ENCODE peak calls at places on chromosome 1, in five cellular contexts. U is astrocyte of the hippocampus, Y is ACHN, X is tibial nerve, N is HCT116. Q is an unnamed sample.

GRCh38 chr1:27000817-27001460 is 7.4 kb downstream of the TRNP1 start:
- DNase-seq in X (no peak), N (no peak), Y (no peak), U (peak), Q (no peak)

GRCh38 chr1:150560011-150560438 is 10.8 kb downstream of the ADAMTSL4 start:
- DNase-seq in N (peak), U (peak), Y (peak), X (peak), Q (no peak)

GRCh38 chr1:181086926-181087325 is 1.6 kb upstream of the IER5 start:
- DNase-seq in U (no peak), X (no peak), Y (no peak), N (no peak), Q (no peak)

GRCh38 chr1:229066591-229066990 is 204.3 kb upstream of the RAB4A start:
- DNase-seq in Y (no peak), U (no peak), N (no peak), X (no peak), Q (no peak)

GRCh38 chr1:102799496-102799895 is 308.8 kb downstream of the COL11A1 start:
- DNase-seq in Y (no peak), N (no peak), X (no peak), U (peak), Q (no peak)

GRCh38 chr1:66372522-66373071 is 161.4 kb upstream of the SGIP1 start:
- DNase-seq in X (no peak), N (no peak), U (no peak), Y (no peak), Q (no peak)

GRCh38 chr1:64242895-64243756 is 39.7 kb downstream of the UBE2U start:
- DNase-seq in Y (peak), X (no peak), N (peak), U (peak), Q (no peak)

GRCh38 chr1:27448982-27449381 is 41.0 kb downstream of the WASF2 start:
- DNase-seq in X (no peak), U (no peak), Y (no peak), N (no peak), Q (no peak)

GRCh38 chr1:15231714-15232201 is 15.3 kb upstream of the FHAD1 start:
- DNase-seq in U (no peak), N (no peak), X (no peak), Y (no peak), Q (no peak)

GRCh38 chr1:235931181-235931738 is 64.6 kb upstream of the LYST start:
- DNase-seq in U (no peak), X (no peak), Y (no peak), N (no peak), Q (no peak)

GRCh38 chr1:150563340-150564038 is 14.3 kb downstream of the ADAMTSL4 start:
- DNase-seq in X (peak), N (no peak), U (peak), Y (peak), Q (no peak)

GRCh38 chr1:205658943-205659581 is 21.2 kb downstream of the SLC45A3 start:
- DNase-seq in Y (peak), X (peak), U (peak), N (no peak), Q (no peak)

GRCh38 chr1:220879090-220879508 is at the start of gene HLX:
- DNase-seq in N (peak), Y (peak), X (peak), U (peak), Q (peak)

GRCh38 chr1:32920833-32921232 is 19.6 kb upstream of the TMEM54 start:
- DNase-seq in Y (no peak), N (no peak), U (no peak), X (no peak), Q (no peak)

GRCh38 chr1:53449026-53449425 is 10.2 kb upstream of the DMRTB1 start:
- DNase-seq in Y (peak), U (peak), X (no peak), N (no peak), Q (no peak)

GRCh38 chr1:27412502-27412901 is 20.1 kb downstream of the GPR3 start:
- DNase-seq in N (no peak), Y (no peak), U (no peak), X (no peak), Q (no peak)

GRCh38 chr1:60822252-60822651 is 260.1 kb upstream of the NFIA start:
- DNase-seq in N (no peak), Y (no peak), X (no peak), U (no peak), Q (no peak)

GRCh38 chr1:91314643-91315042 is 90.0 kb downstream of the HFM1 start:
- DNase-seq in U (no peak), X (no peak), Y (no peak), N (no peak), Q (no peak)

GRCh38 chr1:238329671-238330070 is 438.9 kb upstream of the ZP4 start:
- DNase-seq in X (no peak), N (no peak), U (peak), Y (peak), Q (no peak)

GRCh38 chr1:209497729-209498128 is 85.8 kb upstream of the CAMK1G start:
- DNase-seq in N (no peak), U (no peak), X (no peak), Y (no peak), Q (no peak)